ENCODE peak calls at places on chromosome 9, in seven cellular contexts. R is tibial nerve, M is ascending aorta, L is bronchial epithelial cell, Y is cardiac muscle cell, P is tibial artery, H is left lung. C is an unnamed sample. For H3K36me3, the result is how much of the 10 kb centered on the place peaks cover.

GRCh38 chr9:108356806-108357205 is 499.0 kb downstream of the ACTL7B start:
- DNase-seq in L (no peak), R (no peak), P (no peak), Y (no peak), M (no peak), H (no peak), C (no peak)

GRCh38 chr9:71744754-71745521 is 23.4 kb downstream of the CEMIP2 start:
- DNase-seq in L (no peak), P (no peak), H (no peak), M (no peak), Y (no peak), R (no peak), C (no peak)

GRCh38 chr9:88809371-88809770 is 181.9 kb upstream of the S1PR3 start:
- DNase-seq in H (no peak), R (no peak), P (no peak), L (no peak), Y (peak), M (no peak), C (no peak)

GRCh38 chr9:1837453-1838084 is 177.6 kb upstream of the SMARCA2 start:
- DNase-seq in H (no peak), Y (peak), P (no peak), R (peak), L (peak), M (no peak), C (no peak)

GRCh38 chr9:125241863-125242739 is 958 bp upstream of the HSPA5 start:
- DNase-seq in H (peak), R (no peak), L (no peak), Y (no peak), P (no peak), M (peak), C (no peak)

GRCh38 chr9:129148463-129149204 is 29.4 kb downstream of the IER5L start:
- DNase-seq in H (no peak), Y (no peak), M (no peak), R (no peak), P (no peak), L (no peak), C (no peak)

GRCh38 chr9:128286435-128286834 is 10.4 kb downstream of the SWI5 start:
- DNase-seq in L (no peak), M (no peak), H (no peak), Y (peak), P (no peak), R (no peak), C (no peak)

GRCh38 chr9:120394058-120394669 is 185.8 kb downstream of the CDK5RAP2 start:
- DNase-seq in H (no peak), M (no peak), Y (peak), R (no peak), L (peak), P (no peak), C (peak)

GRCh38 chr9:131707677-131708612 is 31.9 kb downstream of the RAPGEF1 start:
- DNase-seq in H (no peak), L (peak), R (peak), M (no peak), P (no peak), Y (peak), C (no peak)

GRCh38 chr9:128575469-128575868 is 23.1 kb downstream of the SPTAN1 start:
- DNase-seq in P (peak), M (no peak), Y (no peak), H (no peak), R (no peak), L (no peak), C (no peak)

GRCh38 chr9:137825324-137825991 is 52.1 kb upstream of the CACNA1B start:
- DNase-seq in L (no peak), P (no peak), M (no peak), Y (no peak), H (no peak), R (no peak), C (no peak)

GRCh38 chr9:89592963-89593775 is 11.6 kb upstream of the GADD45G start:
- DNase-seq in P (no peak), H (no peak), Y (peak), R (no peak), M (no peak), L (peak), C (no peak)

GRCh38 chr9:133592731-133593409 is 16.3 kb downstream of the FAM163B start:
- DNase-seq in H (peak), L (no peak), M (no peak), Y (peak), P (no peak), R (no peak), C (no peak)

GRCh38 chr9:107489687-107490605 is at the start of gene KLF4:
- DNase-seq in M (peak), L (peak), Y (peak), H (peak), P (peak), R (peak), C (peak)

GRCh38 chr9:128820665-128821583 is 2.6 kb downstream of the ENDOG start:
- DNase-seq in M (no peak), P (no peak), H (no peak), R (no peak), L (no peak), Y (no peak), C (no peak)

GRCh38 chr9:130857864-130858730 is 23.0 kb downstream of the ABL1 start:
- DNase-seq in L (no peak), R (peak), H (no peak), P (peak), Y (peak), M (peak), C (no peak)

GRCh38 chr9:5459289-5459829 is 9.0 kb downstream of the CD274 start:
- DNase-seq in L (peak), Y (peak), H (peak), M (no peak), P (no peak), R (no peak), C (no peak)

GRCh38 chr9:127779136-127779981 is 893 bp upstream of the SH2D3C start:
- DNase-seq in H (no peak), P (no peak), Y (peak), M (no peak), R (no peak), L (no peak), C (no peak)

GRCh38 chr9:31590091-31590490 is 794.4 kb upstream of the ACO1 start:
- DNase-seq in Y (peak), L (peak), R (no peak), P (no peak), M (no peak), H (no peak), C (no peak)

GRCh38 chr9:37104183-37104889 is 16.0 kb upstream of the ZCCHC7 start:
- DNase-seq in L (peak), R (no peak), Y (peak), H (no peak), P (no peak), M (no peak), C (peak)

GRCh38 chr9:124040186-124040920 is 28.8 kb downstream of the LHX2 start:
- DNase-seq in H (no peak), R (no peak), L (peak), M (no peak), P (no peak), Y (peak), C (no peak)

GRCh38 chr9:89149726-89150125 is 28.9 kb downstream of the SHC3 start:
- DNase-seq in H (no peak), Y (peak), P (no peak), M (no peak), L (peak), R (no peak), C (peak)

GRCh38 chr9:1018121-1018520 is 32.0 kb upstream of the DMRT2 start:
- DNase-seq in M (no peak), Y (peak), P (no peak), R (peak), H (no peak), L (peak), C (no peak)

GRCh38 chr9:88197781-88198345 is 59.6 kb upstream of the SPATA31C2 start:
- DNase-seq in Y (peak), L (peak), R (no peak), H (no peak), P (no peak), M (no peak), C (peak)

GRCh38 chr9:77663754-77664153 is 15.6 kb upstream of the GNA14 start:
- DNase-seq in P (peak), Y (no peak), M (peak), L (peak), H (no peak), R (no peak), C (peak)

GRCh38 chr9:87685871-87686519 is 39.9 kb upstream of the CTSL start:
- DNase-seq in P (no peak), Y (no peak), R (no peak), M (peak), L (peak), H (peak), C (no peak)

GRCh38 chr9:114370251-114370984 is 17.4 kb downstream of the AKNA start:
- DNase-seq in R (no peak), P (no peak), Y (no peak), M (no peak), L (no peak), H (no peak), C (no peak)

GRCh38 chr9:16449331-16449730 is 421.1 kb downstream of the BNC2 start:
- DNase-seq in Y (no peak), P (no peak), L (no peak), H (no peak), M (no peak), R (no peak), C (no peak)

GRCh38 chr9:69900406-69900805 is 79.8 kb downstream of the CFAP95 start:
- DNase-seq in L (peak), Y (no peak), R (no peak), P (no peak), M (no peak), H (no peak), C (no peak)

GRCh38 chr9:4592886-4593285 is 69.2 kb upstream of the PLPP6 start:
- DNase-seq in P (no peak), Y (no peak), M (no peak), L (no peak), R (no peak), H (no peak), C (no peak)

DNA sequence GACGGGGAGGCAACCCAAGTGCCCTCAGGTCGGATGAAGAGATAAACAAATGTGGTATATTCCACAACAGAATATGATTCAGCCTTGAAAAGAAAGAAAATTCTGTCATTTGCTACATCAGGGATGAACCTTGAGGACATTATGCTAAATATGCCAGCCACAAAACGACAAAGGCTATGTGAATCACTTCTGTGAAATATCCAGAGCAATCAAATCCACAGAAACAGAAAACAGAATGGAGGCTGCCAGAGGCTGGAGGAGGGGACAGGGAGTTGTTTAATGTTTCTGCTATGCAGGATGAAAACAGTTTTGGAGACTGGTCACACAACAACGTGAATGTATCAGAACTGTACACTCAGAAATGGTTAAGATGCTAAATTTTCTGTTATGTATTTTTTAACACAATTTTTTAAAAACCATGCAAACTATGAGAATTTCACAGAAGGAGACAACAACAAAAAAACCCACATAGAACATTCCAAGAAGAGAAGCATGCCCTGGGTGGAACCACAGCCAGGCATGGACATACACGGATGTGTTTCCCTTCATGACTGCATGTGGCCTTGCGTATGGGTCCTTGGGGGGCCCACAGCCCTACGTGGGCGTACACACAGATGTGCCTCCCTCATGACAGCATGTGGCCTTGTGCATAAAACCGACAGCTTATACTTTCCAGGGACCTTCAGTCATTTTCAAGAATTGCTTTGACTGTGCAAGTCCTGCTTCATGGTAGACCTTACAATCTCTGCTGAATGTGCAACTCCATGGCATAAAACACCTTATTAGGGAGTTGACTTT is 146.7 kb downstream of the ROR2 start:
- DNase-seq in H (no peak), P (no peak), R (no peak), M (peak), Y (peak), L (no peak), C (peak)
- TF ChIP-seq CTCF in H (no peak), P (no peak), R (no peak), M (no peak), Y (no peak), L (no peak), C (no peak)

GRCh38 chr9:136514022-136514714 is 31.3 kb upstream of the SEC16A start:
- DNase-seq in M (no peak), P (no peak), H (no peak), R (no peak), L (no peak), Y (no peak), C (no peak)
- H3K36me3 ChIP-seq in M (half or more), P (half or more), H (under half), R (under half), L (half or more), Y (under half), C (half or more)

GRCh38 chr9:93702261-93702660 is 125.9 kb downstream of the PHF2 start:
- DNase-seq in P (no peak), Y (no peak), R (no peak), L (no peak), M (peak), H (no peak), C (no peak)
- TF ChIP-seq CTCF in P (no peak), Y (no peak), R (no peak), L (no peak), M (no peak), H (no peak), C (no peak)

DNA sequence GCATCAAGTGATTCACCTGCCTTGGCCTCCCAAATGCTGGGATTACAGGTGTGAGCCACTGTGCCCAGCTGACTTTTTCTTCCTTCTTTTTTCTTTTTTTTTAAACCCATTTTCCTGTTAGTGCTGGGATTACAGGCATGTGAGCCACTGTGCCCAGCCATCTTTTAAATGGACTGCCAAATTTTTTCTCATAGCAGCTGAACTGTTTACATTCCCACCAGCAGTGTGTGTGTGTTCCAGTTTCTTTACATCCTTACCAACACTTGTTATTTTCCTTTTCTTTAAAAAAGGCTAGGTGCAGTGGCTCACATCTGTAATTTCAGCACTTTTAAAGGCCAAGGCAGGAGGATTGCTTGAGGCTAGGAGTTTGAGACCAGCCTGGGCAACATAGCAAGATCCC is 76.9 kb downstream of the UBE2R2 start:
- DNase-seq in R (no peak), Y (no peak), H (no peak), P (no peak), L (no peak), M (no peak), C (no peak)
- H3K36me3 ChIP-seq in R (under half), Y (under half), H (under half), P (under half), L (under half), M (under half), C (under half)

GRCh38 chr9:93908591-93909241 is 46.4 kb downstream of the BARX1 start:
- DNase-seq in P (no peak), Y (no peak), R (no peak), L (no peak), M (no peak), H (peak), C (no peak)
- TF ChIP-seq CTCF in P (no peak), Y (no peak), R (no peak), L (no peak), M (no peak), H (no peak), C (no peak)

DNA sequence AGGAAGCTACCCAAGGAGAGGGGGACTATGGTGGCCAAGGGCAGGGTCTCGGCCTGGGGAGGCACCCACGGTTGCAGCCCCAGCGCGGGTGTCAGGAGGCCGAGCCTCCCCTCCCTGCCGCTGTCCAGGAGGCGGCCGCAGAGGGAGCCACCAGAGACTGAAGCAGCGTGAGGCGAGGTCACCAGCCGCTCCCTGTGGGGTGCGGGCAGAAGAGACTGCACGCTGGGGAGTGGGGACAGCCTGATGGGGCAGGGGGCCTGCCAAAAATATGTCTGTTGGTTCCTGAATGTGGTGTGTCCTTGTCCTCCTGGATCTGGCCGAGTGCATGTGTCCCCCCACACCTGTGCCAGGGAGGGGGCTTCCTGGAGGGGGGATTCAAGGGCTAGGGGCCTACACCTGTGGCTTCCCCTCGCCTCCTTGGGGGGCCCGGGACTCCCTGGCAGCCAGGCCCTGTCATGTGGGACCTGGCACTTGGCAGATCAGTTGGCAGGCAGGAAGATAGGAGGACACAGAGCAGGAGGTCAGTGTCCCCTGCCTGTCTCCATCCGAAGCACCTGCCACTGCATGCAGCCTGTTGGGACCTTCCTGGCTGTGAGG is 131.2 kb downstream of the DAB2IP start:
- DNase-seq in L (no peak), M (no peak), R (no peak), P (peak), Y (no peak), H (no peak), C (no peak)
- H3K36me3 ChIP-seq in L (under half), M (half or more), R (under half), P (under half), Y (under half), H (under half), C (under half)

C was measured in BJ.